ENCODE peak calls at places on chromosomes 1 and 21, in ten cellular contexts. One of them, this sample, is unnamed.

GRCh38 chr1:178284059-178284458 is 190.2 kb downstream of the RASAL2 start:
- DNase-seq in NCI-H524: no peak
- DNase-seq in fibroblast of pulmonary artery: no peak
- DNase-seq in smooth muscle cell of the brain vasculature: no peak
- DNase-seq in stomach: no peak
- DNase-seq in stimulated activated naive CD4-positive, alpha-beta T cell: no peak
- DNase-seq in PC-9: no peak
- DNase-seq in NCI-H460: no peak
- DNase-seq in aorta: no peak
- DNase-seq in BE2C: no peak
- DNase-seq in this sample: no peak

GRCh38 chr1:13801711-13802486 is 101.9 kb downstream of the PRDM2 start:
- DNase-seq in fibroblast of pulmonary artery: no peak
- DNase-seq in NCI-H460: no peak
- DNase-seq in NCI-H524: no peak
- DNase-seq in stomach: peak
- DNase-seq in BE2C: no peak
- DNase-seq in PC-9: no peak
- DNase-seq in smooth muscle cell of the brain vasculature: no peak
- DNase-seq in aorta: no peak
- DNase-seq in stimulated activated naive CD4-positive, alpha-beta T cell: no peak
- DNase-seq in this sample: no peak

GRCh38 chr1:59027176-59027575 is 243.3 kb upstream of the JUN start:
- DNase-seq in NCI-H524: no peak
- DNase-seq in PC-9: no peak
- DNase-seq in BE2C: no peak
- DNase-seq in aorta: no peak
- DNase-seq in fibroblast of pulmonary artery: peak
- DNase-seq in smooth muscle cell of the brain vasculature: no peak
- DNase-seq in NCI-H460: no peak
- DNase-seq in stimulated activated naive CD4-positive, alpha-beta T cell: no peak
- DNase-seq in stomach: no peak
- DNase-seq in this sample: no peak

GRCh38 chr1:198042168-198042567 is 114.6 kb upstream of the NEK7 start:
- DNase-seq in fibroblast of pulmonary artery: peak
- DNase-seq in PC-9: no peak
- DNase-seq in BE2C: no peak
- DNase-seq in aorta: no peak
- DNase-seq in smooth muscle cell of the brain vasculature: no peak
- DNase-seq in stimulated activated naive CD4-positive, alpha-beta T cell: no peak
- DNase-seq in NCI-H460: no peak
- DNase-seq in stomach: no peak
- DNase-seq in NCI-H524: no peak
- DNase-seq in this sample: no peak

GRCh38 chr1:155167166-155168104 is 5.7 kb downstream of the KRTCAP2 start:
- DNase-seq in PC-9: peak
- DNase-seq in aorta: peak
- DNase-seq in stomach: peak
- DNase-seq in smooth muscle cell of the brain vasculature: peak
- DNase-seq in fibroblast of pulmonary artery: peak
- DNase-seq in BE2C: peak
- DNase-seq in NCI-H524: peak
- DNase-seq in NCI-H460: peak
- DNase-seq in stimulated activated naive CD4-positive, alpha-beta T cell: peak
- DNase-seq in this sample: peak

GRCh38 chr1:21935891-21936365 is 1.2 kb downstream of the HSPG2 start:
- DNase-seq in stimulated activated naive CD4-positive, alpha-beta T cell: no peak
- DNase-seq in PC-9: peak
- DNase-seq in smooth muscle cell of the brain vasculature: no peak
- DNase-seq in aorta: no peak
- DNase-seq in NCI-H524: no peak
- DNase-seq in stomach: peak
- DNase-seq in fibroblast of pulmonary artery: no peak
- DNase-seq in NCI-H460: no peak
- DNase-seq in BE2C: no peak
- DNase-seq in this sample: no peak

GRCh38 chr1:59393211-59394180 is 96.6 kb downstream of the FGGY start:
- DNase-seq in NCI-H524: peak
- DNase-seq in smooth muscle cell of the brain vasculature: peak
- DNase-seq in fibroblast of pulmonary artery: peak
- DNase-seq in PC-9: no peak
- DNase-seq in stomach: peak
- DNase-seq in aorta: peak
- DNase-seq in BE2C: no peak
- DNase-seq in stimulated activated naive CD4-positive, alpha-beta T cell: no peak
- DNase-seq in NCI-H460: no peak
- DNase-seq in this sample: peak

GRCh38 chr1:200428482-200429205 is 18.8 kb upstream of the ZNF281 start:
- DNase-seq in BE2C: no peak
- DNase-seq in stimulated activated naive CD4-positive, alpha-beta T cell: no peak
- DNase-seq in smooth muscle cell of the brain vasculature: no peak
- DNase-seq in NCI-H524: no peak
- DNase-seq in aorta: no peak
- DNase-seq in fibroblast of pulmonary artery: peak
- DNase-seq in stomach: no peak
- DNase-seq in NCI-H460: no peak
- DNase-seq in PC-9: no peak
- DNase-seq in this sample: no peak

GRCh38 chr21:17829472-17829871 is 10.3 kb upstream of the C21orf91 start:
- DNase-seq in stimulated activated naive CD4-positive, alpha-beta T cell: no peak
- DNase-seq in fibroblast of pulmonary artery: peak
- DNase-seq in NCI-H460: no peak
- DNase-seq in aorta: no peak
- DNase-seq in stomach: no peak
- DNase-seq in PC-9: no peak
- DNase-seq in smooth muscle cell of the brain vasculature: no peak
- DNase-seq in BE2C: no peak
- DNase-seq in NCI-H524: no peak
- DNase-seq in this sample: no peak

This sample was measured in non-pigmented ciliary epithelial cell.